ENCODE peak calls at places on chromosomes 11 and 22, in eight cellular contexts. Y, J, I, C, Q, G, W and A are unnamed samples.
A peak's percentile ranks its signal among the peaks of the same experiment; 100 is the strongest.

GRCh38 chr11:23423119-23423518 is 562.8 kb upstream of the CCDC179 start:
- DNase-seq in Y (no peak), J (no peak), I (no peak), C (no peak), Q (no peak), G (peak; percentile 18), W (no peak), A (no peak)

GRCh38 chr11:66883021-66883968 is 26.4 kb downstream of the LRFN4 start:
- DNase-seq in Y (no peak), J (peak; percentile 51), I (peak; percentile 44), C (peak; percentile 80), Q (peak; percentile 34), G (peak; percentile 80), W (peak; percentile 59), A (no peak)

GRCh38 chr22:50621948-50622722 is 5.8 kb downstream of the ARSA start:
- DNase-seq in Y (no peak), J (no peak), I (no peak), C (no peak), Q (no peak), G (no peak), W (peak; percentile 38), A (no peak)

GRCh38 chr11:48087422-48087821 is 107.1 kb downstream of the PTPRJ start:
- DNase-seq in Y (no peak), J (no peak), I (no peak), C (no peak), Q (no peak), G (no peak), W (no peak), A (no peak)

GRCh38 chr22:20194681-20195593 is 44.1 kb upstream of the CCDC188 start:
- DNase-seq in Y (no peak), J (no peak), I (no peak), C (no peak), Q (no peak), G (no peak), W (no peak), A (no peak)

GRCh38 chr22:42412744-42413220 is 19.4 kb downstream of the NFAM1 start:
- DNase-seq in Y (no peak), J (no peak), I (no peak), C (no peak), Q (no peak), G (no peak), W (no peak), A (no peak)

GRCh38 chr11:75598264-75598663 is 36.2 kb downstream of the SERPINH1 start:
- DNase-seq in Y (no peak), J (no peak), I (no peak), C (no peak), Q (no peak), G (no peak), W (no peak), A (no peak)

GRCh38 chr22:19132693-19133400 is 1.7 kb downstream of the TSSK2 start:
- DNase-seq in Y (no peak), J (no peak), I (no peak), C (no peak), Q (no peak), G (no peak), W (no peak), A (no peak)

GRCh38 chr11:91700854-91701253 is 523.8 kb upstream of the FAT3 start:
- DNase-seq in Y (no peak), J (no peak), I (no peak), C (peak; percentile 7), Q (no peak), G (no peak), W (no peak), A (no peak)

GRCh38 chr11:124793466-124794278 is 6.5 kb downstream of the MSANTD2 start:
- DNase-seq in Y (no peak), J (peak; percentile 67), I (no peak), C (peak; percentile 76), Q (no peak), G (peak; percentile 44), W (peak; percentile 21), A (no peak)

GRCh38 chr22:17007852-17008731 is at the start of gene GAB4:
- DNase-seq in Y (no peak), J (no peak), I (no peak), C (no peak), Q (no peak), G (no peak), W (no peak), A (peak; percentile 84)

GRCh38 chr22:31474743-31475142 is 14.9 kb downstream of the EIF4ENIF1 start:
- DNase-seq in Y (no peak), J (peak; percentile 82), I (no peak), C (no peak), Q (peak; percentile 85), G (peak; percentile 83), W (no peak), A (no peak)

GRCh38 chr11:122089111-122089510 is 26.9 kb downstream of the BLID start:
- DNase-seq in Y (no peak), J (no peak), I (no peak), C (no peak), Q (no peak), G (no peak), W (no peak), A (no peak)

GRCh38 chr11:131027501-131027900 is 111.2 kb upstream of the SNX19 start:
- DNase-seq in Y (no peak), J (peak; percentile 42), I (no peak), C (no peak), Q (no peak), G (no peak), W (no peak), A (no peak)

GRCh38 chr22:49296561-49296960 is 531.1 kb downstream of the BRD1 start:
- DNase-seq in Y (peak; percentile 71), J (no peak), I (no peak), C (no peak), Q (no peak), G (no peak), W (no peak), A (peak; percentile 78)

GRCh38 chr22:37242395-37242918 is 1.6 kb downstream of the RAC2 start:
- DNase-seq in Y (peak; percentile 92), J (peak; percentile 26), I (peak; percentile 80), C (no peak), Q (no peak), G (no peak), W (peak; percentile 87), A (no peak)

GRCh38 chr22:36595154-36595553 is 66.2 kb upstream of the EIF3D start:
- DNase-seq in Y (no peak), J (no peak), I (no peak), C (no peak), Q (no peak), G (no peak), W (no peak), A (no peak)

GRCh38 chr22:49204599-49205214 is 623.0 kb downstream of the BRD1 start:
- DNase-seq in Y (peak; percentile 80), J (no peak), I (no peak), C (no peak), Q (no peak), G (no peak), W (no peak), A (peak; percentile 81)

GRCh38 chr11:2122222-2122906 is 16.8 kb downstream of the IGF2 start:
- DNase-seq in Y (no peak), J (peak; percentile 19), I (no peak), C (no peak), Q (peak; percentile 14), G (peak; percentile 35), W (no peak), A (no peak)

GRCh38 chr11:62612366-62613274 is at the start of the genes EML3 and ROM1:
- DNase-seq in Y (peak; percentile 98), J (peak; percentile 98), I (peak; percentile 86), C (peak; percentile 89), Q (no peak), G (peak; percentile 43), W (peak; percentile 86), A (peak; percentile 94)

GRCh38 chr11:100830978-100831732 is 144.1 kb downstream of the ARHGAP42 start:
- DNase-seq in Y (no peak), J (peak; percentile 58), I (no peak), C (no peak), Q (no peak), G (peak; percentile 25), W (no peak), A (no peak)

GRCh38 chr11:100831929-100832480 is 144.9 kb downstream of the ARHGAP42 start:
- DNase-seq in Y (peak; percentile 88), J (peak; percentile 43), I (no peak), C (no peak), Q (no peak), G (no peak), W (no peak), A (no peak)

GRCh38 chr11:100830295-100830694 is 143.2 kb downstream of the ARHGAP42 start:
- DNase-seq in Y (no peak), J (peak; percentile 29), I (no peak), C (no peak), Q (no peak), G (no peak), W (no peak), A (no peak)

GRCh38 chr11:100825610-100826009 is 138.5 kb downstream of the ARHGAP42 start:
- DNase-seq in Y (no peak), J (no peak), I (no peak), C (no peak), Q (no peak), G (no peak), W (no peak), A (no peak)

GRCh38 chr11:100827934-100828661 is 141.0 kb downstream of the ARHGAP42 start:
- DNase-seq in Y (no peak), J (peak; percentile 35), I (no peak), C (peak; percentile 41), Q (no peak), G (no peak), W (no peak), A (no peak)
- TF ChIP-seq CTCF in Y (no peak), J (peak; percentile 26), I (no peak), C (peak; percentile 29), Q (no peak), G (peak; percentile 39), W (no peak), A (peak; percentile 34)

GRCh38 chr22:26479043-26479791 is 4.4 kb downstream of the HPS4 start:
- DNase-seq in Y (no peak), J (no peak), I (no peak), C (peak; percentile 42), Q (no peak), G (no peak), W (no peak), A (no peak)
- TF ChIP-seq CTCF in Y (no peak), J (no peak), I (no peak), C (no peak), Q (no peak), G (no peak), W (no peak), A (no peak)

DNA sequence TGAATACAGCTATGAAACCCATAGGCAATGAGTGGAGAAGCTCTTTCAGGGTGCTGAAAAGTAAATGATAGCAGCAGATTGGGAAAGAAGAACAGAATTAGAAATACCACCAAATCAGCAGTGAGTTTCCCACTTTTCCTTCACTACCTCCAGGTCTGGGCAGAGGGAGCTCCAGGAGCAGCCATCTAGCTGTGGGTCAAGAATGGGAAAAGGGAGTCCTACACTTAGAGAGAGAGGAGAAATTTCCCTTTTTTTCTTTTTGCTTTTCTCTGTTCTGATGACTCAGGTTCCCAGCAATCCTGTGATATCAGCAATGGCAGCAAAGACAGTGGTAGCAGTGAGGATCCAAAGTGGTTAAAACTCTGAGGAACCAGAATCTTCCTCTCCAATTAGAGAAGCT is 263.9 kb downstream of the NXPE2 start:
- DNase-seq in Y (no peak), J (no peak), I (no peak), C (no peak), Q (no peak), G (no peak), W (no peak), A (no peak)
- TF ChIP-seq CTCF in Y (no peak), J (no peak), I (no peak), C (no peak), Q (no peak), G (no peak), W (no peak), A (no peak)

GRCh38 chr22:25404556-25404922 is 159.9 kb upstream of the GRK3 start:
- DNase-seq in Y (no peak), J (no peak), I (no peak), C (no peak), Q (no peak), G (no peak), W (no peak), A (no peak)
- TF ChIP-seq CTCF in Y (no peak), J (no peak), I (no peak), C (no peak), Q (no peak), G (no peak), W (no peak), A (no peak)